ENCODE peak calls at places on chromosomes 13 and 19, in five cellular contexts. U, E, A, W and N are unnamed samples. For H3K27me3, the result is how much of the 10 kb centered on the place peaks cover.

GRCh38 chr13:102913924-102914628 is 68.2 kb downstream of the ERCC5 start:
- DNase-seq in A (no peak), W (no peak), U (no peak), E (no peak), N (peak)

GRCh38 chr13:113901231-113901630 is 37.4 kb upstream of the GAS6 start:
- DNase-seq in A (no peak), U (no peak), W (no peak), E (peak), N (no peak)

GRCh38 chr19:709965-710714 is 1.4 kb downstream of the PALM start:
- DNase-seq in W (no peak), U (no peak), A (peak), E (no peak), N (peak)

GRCh38 chr19:33688657-33688992 is 66.9 kb downstream of the CHST8 start:
- DNase-seq in E (no peak), W (no peak), A (no peak), U (no peak), N (no peak)

GRCh38 chr19:48400018-48400742 is 6.7 kb downstream of the GRIN2D start:
- DNase-seq in W (no peak), A (peak), E (peak), U (peak), N (peak)

GRCh38 chr19:12293771-12294307 is 844 bp downstream of the ZNF44 start:
- DNase-seq in A (peak), E (peak), U (peak), W (peak), N (peak)

GRCh38 chr19:13597625-13598024 is 91.3 kb upstream of the CACNA1A start:
- DNase-seq in E (peak), U (peak), W (peak), A (no peak), N (peak)

GRCh38 chr19:13154241-13154778 is 4.1 kb downstream of the IER2 start:
- DNase-seq in W (peak), U (peak), A (peak), E (peak), N (peak)

GRCh38 chr19:3554254-3555083 is 2.9 kb downstream of the MFSD12 start:
- DNase-seq in A (no peak), U (no peak), W (no peak), E (no peak), N (no peak)

GRCh38 chr19:13363954-13364353 is 142.3 kb downstream of the CACNA1A start:
- DNase-seq in E (no peak), A (no peak), U (no peak), W (no peak), N (no peak)

GRCh38 chr19:8256276-8257051 is 47.3 kb downstream of the CERS4 start:
- DNase-seq in W (no peak), A (no peak), U (no peak), E (no peak), N (no peak)

GRCh38 chr13:52085416-52085815 is 43.5 kb downstream of the NEK5 start:
- DNase-seq in W (no peak), A (no peak), E (no peak), U (no peak), N (no peak)

GRCh38 chr13:37225414-37226047 is 120.1 kb upstream of the CSNK1A1L start:
- DNase-seq in U (no peak), W (no peak), A (no peak), E (no peak), N (no peak)

GRCh38 chr13:113078895-113079720 is 26.5 kb upstream of the F7 start:
- DNase-seq in E (no peak), A (no peak), W (no peak), U (no peak), N (no peak)

GRCh38 chr13:74979703-74980102 is 502.3 kb downstream of the TBC1D4 start:
- DNase-seq in W (no peak), U (no peak), E (no peak), A (no peak), N (no peak)

GRCh38 chr13:66489586-66489985 is 740.5 kb downstream of the PCDH9 start:
- DNase-seq in E (no peak), U (no peak), W (no peak), A (no peak), N (no peak)

GRCh38 chr19:19635313-19635702 is 7.3 kb upstream of the LPAR2 start:
- DNase-seq in A (no peak), W (no peak), E (no peak), U (no peak), N (no peak)

GRCh38 chr19:43754312-43754561 is 525 bp downstream of the SMG9 start:
- DNase-seq in W (no peak), A (no peak), E (no peak), U (no peak), N (no peak)

GRCh38 chr13:53622431-53622830 is 593.8 kb downstream of the OLFM4 start:
- DNase-seq in A (no peak), W (no peak), E (no peak), U (no peak), N (no peak)

GRCh38 chr19:35585844-35586243 is at the start of gene PMIS2:
- DNase-seq in A (no peak), U (peak), E (peak), W (no peak), N (peak)

GRCh38 chr19:46861691-46862503 is 1.1 kb downstream of the ARHGAP35 start:
- DNase-seq in W (no peak), E (peak), U (peak), A (no peak), N (no peak)

GRCh38 chr19:46862974-46863632 is 2.3 kb downstream of the ARHGAP35 start:
- DNase-seq in W (no peak), E (no peak), U (peak), A (no peak), N (peak)

GRCh38 chr19:46862504-46862835 is 1.7 kb downstream of the ARHGAP35 start:
- DNase-seq in E (no peak), A (no peak), U (no peak), W (no peak), N (peak)

GRCh38 chr19:46866407-46867132 is 5.8 kb downstream of the ARHGAP35 start:
- DNase-seq in W (no peak), A (no peak), U (no peak), E (no peak), N (no peak)

DNA sequence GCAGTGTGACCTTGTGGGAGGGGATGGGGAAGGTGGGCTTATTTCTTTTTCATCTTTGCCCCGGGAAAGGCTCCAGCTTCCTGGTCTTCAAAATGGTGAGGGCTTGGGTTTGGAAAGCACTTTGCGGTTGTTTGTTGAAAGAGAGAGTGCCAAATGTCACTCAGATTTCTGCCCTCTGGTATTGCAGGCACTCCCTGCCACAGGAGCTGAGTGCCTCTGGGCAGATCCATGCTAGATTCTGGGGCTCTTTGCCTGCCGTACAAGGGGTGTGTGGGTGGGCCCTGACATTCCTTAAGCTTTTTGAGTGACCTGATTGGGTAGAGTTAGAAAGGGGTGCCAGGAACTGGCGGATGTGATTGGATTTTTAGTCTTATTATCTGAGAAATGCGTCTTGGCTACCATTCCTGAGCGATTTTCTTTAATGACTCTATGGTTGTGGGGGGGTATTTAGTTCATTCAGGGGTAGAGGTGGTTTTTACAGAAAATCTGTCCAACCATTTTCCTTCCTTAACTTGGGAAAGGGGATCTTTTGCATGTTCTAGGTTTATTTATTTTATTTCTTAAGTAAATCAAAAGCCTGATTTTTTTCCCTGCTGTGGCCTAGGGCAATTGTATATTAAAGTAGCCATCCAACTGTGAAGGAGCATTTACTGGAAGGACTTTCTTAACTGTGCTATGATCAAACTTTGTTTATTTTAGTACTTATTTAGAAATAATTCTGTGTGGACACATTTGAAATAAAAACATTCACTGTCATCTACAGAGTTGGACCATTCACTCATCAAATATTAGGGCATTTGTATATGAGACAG is 3.2 kb downstream of the ARHGAP35 start:
- DNase-seq in W (peak), E (no peak), A (no peak), U (peak), N (peak)
- H3K27ac ChIP-seq in W (peak), E (peak), A (peak), U (peak), N (no peak)

DNA sequence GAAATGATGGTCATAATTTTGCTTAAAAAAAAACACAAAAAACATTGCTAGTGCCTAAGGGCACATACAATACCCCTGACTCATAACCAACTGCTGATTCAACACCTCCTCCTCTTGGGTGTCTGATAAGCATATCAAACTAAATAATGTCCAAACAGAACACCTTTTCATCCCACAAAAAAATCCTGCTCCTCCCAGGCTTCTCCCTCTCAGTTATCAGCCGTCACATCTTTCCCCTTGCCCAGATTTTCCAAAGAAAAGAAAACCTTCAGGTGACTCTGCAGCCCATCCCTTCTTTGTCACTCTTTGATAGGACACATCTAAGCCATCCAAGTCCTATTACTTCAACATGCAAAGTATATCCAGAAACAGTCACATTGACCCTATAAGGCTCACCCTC is 46.9 kb downstream of the ABCC4 start:
- DNase-seq in U (no peak), E (no peak), W (no peak), A (no peak), N (no peak)
- H3K27me3 ChIP-seq in U (under half), E (under half), W (under half), A (under half), N (under half)

GRCh38 chr13:33188093-33188882 is 97.3 kb downstream of the STARD13 start:
- DNase-seq in A (no peak), U (no peak), E (no peak), W (no peak), N (no peak)
- H3K4me3 ChIP-seq in A (no peak), U (no peak), E (no peak), W (no peak), N (no peak)

DNA sequence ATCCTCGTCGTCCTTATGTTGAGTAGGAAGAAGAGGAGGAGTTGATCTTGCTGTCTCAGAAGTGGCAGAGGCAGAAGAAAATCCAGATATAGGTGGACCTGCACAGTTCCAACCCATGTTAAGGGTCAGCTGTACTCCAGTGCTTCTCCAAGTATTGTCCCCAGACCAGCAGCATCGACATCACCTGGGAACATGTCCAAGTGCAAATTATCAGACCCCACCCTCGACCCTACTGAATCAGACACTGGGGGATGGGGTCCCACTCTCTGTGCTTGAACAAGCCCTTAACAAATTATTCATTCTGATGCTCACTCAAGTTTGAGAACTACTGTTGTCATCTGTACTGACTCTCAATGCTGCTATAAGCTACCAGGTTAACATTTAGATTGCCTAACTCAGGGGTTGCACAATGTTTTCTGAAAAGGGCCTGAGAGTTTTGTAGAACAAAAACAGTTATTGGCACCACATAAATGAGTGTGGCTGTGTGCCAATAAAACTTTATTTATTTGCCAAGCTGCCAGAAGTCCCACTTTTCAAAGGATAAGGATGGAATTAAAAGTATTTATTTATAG is 226.7 kb upstream of the IPO5 start:
- DNase-seq in A (no peak), W (no peak), U (no peak), E (no peak), N (no peak)
- H3K27ac ChIP-seq in A (no peak), W (no peak), U (no peak), E (no peak), N (no peak)

GRCh38 chr19:5492813-5493409 is 37.7 kb downstream of the ZNRF4 start:
- DNase-seq in U (no peak), E (no peak), A (no peak), W (peak), N (no peak)

GRCh38 chr19:5492281-5492812 is 37.1 kb downstream of the ZNRF4 start:
- DNase-seq in U (no peak), E (no peak), A (no peak), W (no peak), N (no peak)

GRCh38 chr19:5495792-5496191 is 40.6 kb downstream of the ZNRF4 start:
- DNase-seq in A (no peak), W (no peak), U (no peak), E (no peak), N (no peak)

GRCh38 chr19:5497297-5497696 is 42.1 kb downstream of the ZNRF4 start:
- DNase-seq in U (no peak), E (no peak), A (no peak), W (no peak), N (no peak)

DNA sequence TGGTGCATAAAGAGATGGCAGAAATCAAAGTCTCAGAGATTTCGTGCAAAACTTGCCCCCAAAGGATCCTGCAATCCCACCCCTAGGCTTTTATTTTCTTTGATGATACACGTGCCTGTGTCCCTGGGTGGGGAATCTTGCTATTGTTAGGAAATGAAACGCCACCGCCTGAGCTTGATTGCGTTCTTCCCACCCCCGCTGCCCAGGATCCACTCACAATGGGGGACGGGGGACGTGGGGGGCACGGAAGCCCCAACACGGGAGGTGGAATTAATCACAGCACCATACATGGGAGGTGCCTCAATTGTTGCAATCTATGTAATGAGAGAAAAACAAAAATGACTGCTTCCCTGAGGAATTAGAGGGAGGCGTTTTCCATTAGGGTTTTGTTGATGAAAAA is 39.6 kb downstream of the ZNRF4 start:
- DNase-seq in U (no peak), W (no peak), A (no peak), E (no peak), N (no peak)
- H3K27me3 ChIP-seq in U (half or more), W (under half), A (under half), E (under half), N (under half)

GRCh38 chr19:31347828-31348314 is 1.4 kb downstream of the TSHZ3 start:
- DNase-seq in E (no peak), A (no peak), W (no peak), U (no peak), N (no peak)
- H3K4me3 ChIP-seq in E (no peak), A (peak), W (no peak), U (peak), N (peak)

DNA sequence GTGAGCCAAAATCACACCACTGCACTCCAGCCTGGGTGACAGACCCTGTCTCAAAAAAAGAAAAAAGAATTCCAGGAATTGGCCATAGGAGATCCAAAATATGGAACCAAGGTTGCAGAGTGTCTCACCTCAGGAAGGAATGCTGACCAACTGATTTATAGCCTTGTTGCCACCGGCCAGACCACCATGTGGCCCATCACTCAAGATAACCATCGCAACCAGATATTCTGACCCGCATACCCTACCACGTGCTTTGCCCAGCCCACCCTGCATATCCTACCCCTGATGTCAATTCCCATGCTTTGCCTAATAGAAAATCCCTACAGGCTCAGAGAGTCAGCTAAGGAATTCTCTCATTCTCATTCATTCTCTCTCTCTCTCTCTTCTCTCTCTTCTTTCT is 95.1 kb upstream of the DOCK9 start:
- DNase-seq in U (no peak), E (no peak), W (no peak), A (no peak), N (no peak)
- H3K27ac ChIP-seq in U (no peak), E (no peak), W (no peak), A (no peak), N (no peak)

DNA sequence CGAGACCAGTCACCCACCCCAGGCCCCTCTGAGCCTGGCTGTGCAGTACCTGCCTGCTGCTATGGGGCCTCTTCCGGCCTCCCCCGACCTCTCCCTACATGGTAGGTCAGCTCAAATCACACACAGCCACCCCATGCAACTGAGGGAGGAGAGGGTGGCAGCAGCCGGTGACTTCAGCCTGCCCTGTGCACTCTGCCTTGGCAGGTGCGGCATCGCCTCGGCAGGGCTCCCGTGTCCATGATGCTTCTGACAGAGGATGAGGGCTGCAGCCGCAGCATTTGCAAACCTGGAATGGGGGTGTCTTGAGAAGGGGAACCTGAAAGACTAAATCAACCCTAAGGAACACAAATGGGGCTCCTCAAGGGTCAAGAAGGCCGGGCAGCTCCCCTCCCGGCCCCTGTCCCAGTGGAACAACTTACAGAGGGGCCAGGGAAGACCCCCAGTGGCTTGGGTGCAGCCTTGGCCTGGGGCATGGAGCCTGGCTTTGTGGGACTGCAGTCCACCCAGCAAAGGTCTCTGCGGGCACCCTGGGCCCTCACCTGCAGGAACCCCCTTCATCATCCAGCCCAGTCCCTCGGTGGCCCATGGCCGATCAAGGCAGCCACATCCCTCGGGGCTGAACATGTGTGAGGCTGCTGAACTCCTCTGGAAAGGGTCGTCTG is 6.7 kb downstream of the TEX29 start:
- DNase-seq in E (no peak), A (no peak), U (no peak), W (no peak), N (no peak)
- H3K27me3 ChIP-seq in E (under half), A (under half), U (under half), W (under half), N (under half)

DNA sequence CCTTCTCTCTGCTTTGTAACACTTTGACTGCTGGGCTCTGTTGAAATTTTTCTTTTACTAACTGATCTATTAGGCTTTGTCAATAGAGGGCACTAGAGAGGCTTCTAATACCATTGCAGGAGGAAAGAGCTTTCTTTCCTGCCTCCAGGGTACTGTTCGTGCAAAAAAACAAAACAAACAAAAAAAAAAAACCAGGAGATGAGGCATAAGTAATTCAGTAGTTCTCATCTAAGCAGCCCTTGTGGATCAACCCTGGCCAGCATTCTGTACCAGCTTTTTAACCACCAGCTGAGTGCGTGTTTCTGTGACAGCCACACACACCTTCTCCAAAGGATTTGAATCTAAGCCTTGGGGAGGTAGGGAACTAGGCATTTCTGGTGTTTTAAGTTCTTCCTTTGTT is 1707.6 kb upstream of the SLC10A2 start:
- DNase-seq in E (no peak), A (no peak), W (peak), U (peak), N (no peak)
- H3K4me3 ChIP-seq in E (no peak), A (no peak), W (no peak), U (no peak), N (no peak)